ENCODE peak calls at places on chromosome 19, in nine cellular contexts. I, S, D, X, A, U, J, M and N are unnamed samples.

GRCh38 chr19:15508035-15508710 is at the start of gene CYP4F22:
- DNase-seq in I (no peak), S (peak), D (no peak), X (no peak), A (no peak), U (no peak), J (no peak), M (no peak), N (no peak)

GRCh38 chr19:17944301-17944700 is 11.5 kb downstream of the CCDC124 start:
- DNase-seq in I (no peak), S (no peak), D (no peak), X (peak), A (no peak), U (no peak), J (no peak), M (no peak), N (peak)

GRCh38 chr19:9565900-9566705 is 18.2 kb downstream of the ZNF121 start:
- DNase-seq in I (no peak), S (no peak), D (no peak), X (no peak), A (no peak), U (no peak), J (no peak), M (no peak), N (no peak)

GRCh38 chr19:1811472-1811894 is 593 bp downstream of the ATP8B3 start:
- DNase-seq in I (peak), S (peak), D (peak), X (peak), A (peak), U (peak), J (peak), M (peak), N (peak)

GRCh38 chr19:14097532-14098151 is 7.1 kb upstream of the SAMD1 start:
- DNase-seq in I (no peak), S (no peak), D (no peak), X (no peak), A (no peak), U (no peak), J (no peak), M (no peak), N (no peak)

GRCh38 chr19:55495646-55496349 is 7.6 kb downstream of the SSC5D start:
- DNase-seq in I (no peak), S (no peak), D (no peak), X (peak), A (no peak), U (no peak), J (no peak), M (no peak), N (no peak)

GRCh38 chr19:31232220-31232619 is 117.0 kb downstream of the TSHZ3 start:
- DNase-seq in I (no peak), S (no peak), D (no peak), X (no peak), A (no peak), U (no peak), J (no peak), M (no peak), N (no peak)

GRCh38 chr19:29417048-29417447 is 108.7 kb upstream of the VSTM2B start:
- DNase-seq in I (no peak), S (no peak), D (no peak), X (no peak), A (no peak), U (no peak), J (no peak), M (no peak), N (no peak)

GRCh38 chr19:29680447-29680846 is 15.2 kb downstream of the PLEKHF1 start:
- DNase-seq in I (peak), S (no peak), D (peak), X (no peak), A (no peak), U (no peak), J (peak), M (no peak), N (no peak)

GRCh38 chr19:4371209-4371897 is 28.0 kb downstream of the MPND start:
- DNase-seq in I (no peak), S (no peak), D (no peak), X (peak), A (no peak), U (no peak), J (peak), M (peak), N (no peak)

GRCh38 chr19:42596391-42597071 is 1.8 kb upstream of the CEACAM8 start:
- DNase-seq in I (peak), S (peak), D (peak), X (no peak), A (no peak), U (no peak), J (no peak), M (peak), N (peak)

GRCh38 chr19:5447700-5448311 is 7.4 kb upstream of the ZNRF4 start:
- DNase-seq in I (no peak), S (no peak), D (no peak), X (no peak), A (no peak), U (no peak), J (no peak), M (no peak), N (no peak)

GRCh38 chr19:20247016-20247683 is 80.1 kb downstream of the ZNF486 start:
- DNase-seq in I (no peak), S (no peak), D (no peak), X (no peak), A (no peak), U (no peak), J (no peak), M (no peak), N (no peak)

GRCh38 chr19:47446534-47447469 is 24.9 kb downstream of the SLC8A2 start:
- DNase-seq in I (no peak), S (peak), D (peak), X (no peak), A (no peak), U (no peak), J (no peak), M (no peak), N (no peak)

GRCh38 chr19:4730740-4731171 is 7.1 kb upstream of the DPP9 start:
- DNase-seq in I (peak), S (peak), D (peak), X (no peak), A (no peak), U (no peak), J (no peak), M (no peak), N (no peak)

GRCh38 chr19:9009935-9010651 is at the start of gene MUC16:
- DNase-seq in I (no peak), S (no peak), D (no peak), X (no peak), A (no peak), U (no peak), J (no peak), M (no peak), N (no peak)

GRCh38 chr19:2883686-2884439 is 16.7 kb downstream of the ZNF556 start:
- DNase-seq in I (no peak), S (no peak), D (no peak), X (no peak), A (no peak), U (no peak), J (no peak), M (no peak), N (no peak)

GRCh38 chr19:17685451-17686026 is 2.6 kb downstream of the UNC13A start:
- DNase-seq in I (no peak), S (no peak), D (no peak), X (no peak), A (no peak), U (no peak), J (no peak), M (no peak), N (no peak)

GRCh38 chr19:49453757-49454248 is 778 bp downstream of the ALDH16A1 start:
- DNase-seq in I (no peak), S (peak), D (no peak), X (no peak), A (no peak), U (no peak), J (no peak), M (no peak), N (no peak)

GRCh38 chr19:36401475-36401874 is 17.0 kb downstream of the ZFP82 start:
- DNase-seq in I (no peak), S (no peak), D (no peak), X (no peak), A (no peak), U (no peak), J (no peak), M (no peak), N (no peak)

GRCh38 chr19:15300533-15301194 is 31.7 kb downstream of the BRD4 start:
- DNase-seq in I (no peak), S (no peak), D (no peak), X (no peak), A (no peak), U (no peak), J (no peak), M (no peak), N (no peak)

GRCh38 chr19:49560358-49560900 is 19.9 kb downstream of the NOSIP start:
- DNase-seq in I (peak), S (peak), D (peak), X (no peak), A (no peak), U (peak), J (peak), M (no peak), N (no peak)

GRCh38 chr19:8490395-8490760 is 12.1 kb downstream of the PRAM1 start:
- DNase-seq in I (no peak), S (no peak), D (no peak), X (no peak), A (no peak), U (no peak), J (no peak), M (no peak), N (no peak)

GRCh38 chr19:18147396-18147795 is 5.6 kb upstream of the PIK3R2 start:
- DNase-seq in I (no peak), S (no peak), D (no peak), X (no peak), A (no peak), U (no peak), J (no peak), M (no peak), N (no peak)

GRCh38 chr19:53808710-53809125 is 15.4 kb downstream of the NLRP12 start:
- DNase-seq in I (no peak), S (peak), D (no peak), X (no peak), A (no peak), U (no peak), J (no peak), M (no peak), N (peak)

GRCh38 chr19:17848598-17849292 is 963 bp upstream of the JAK3 start:
- DNase-seq in I (no peak), S (no peak), D (no peak), X (no peak), A (no peak), U (no peak), J (no peak), M (no peak), N (no peak)

DNA sequence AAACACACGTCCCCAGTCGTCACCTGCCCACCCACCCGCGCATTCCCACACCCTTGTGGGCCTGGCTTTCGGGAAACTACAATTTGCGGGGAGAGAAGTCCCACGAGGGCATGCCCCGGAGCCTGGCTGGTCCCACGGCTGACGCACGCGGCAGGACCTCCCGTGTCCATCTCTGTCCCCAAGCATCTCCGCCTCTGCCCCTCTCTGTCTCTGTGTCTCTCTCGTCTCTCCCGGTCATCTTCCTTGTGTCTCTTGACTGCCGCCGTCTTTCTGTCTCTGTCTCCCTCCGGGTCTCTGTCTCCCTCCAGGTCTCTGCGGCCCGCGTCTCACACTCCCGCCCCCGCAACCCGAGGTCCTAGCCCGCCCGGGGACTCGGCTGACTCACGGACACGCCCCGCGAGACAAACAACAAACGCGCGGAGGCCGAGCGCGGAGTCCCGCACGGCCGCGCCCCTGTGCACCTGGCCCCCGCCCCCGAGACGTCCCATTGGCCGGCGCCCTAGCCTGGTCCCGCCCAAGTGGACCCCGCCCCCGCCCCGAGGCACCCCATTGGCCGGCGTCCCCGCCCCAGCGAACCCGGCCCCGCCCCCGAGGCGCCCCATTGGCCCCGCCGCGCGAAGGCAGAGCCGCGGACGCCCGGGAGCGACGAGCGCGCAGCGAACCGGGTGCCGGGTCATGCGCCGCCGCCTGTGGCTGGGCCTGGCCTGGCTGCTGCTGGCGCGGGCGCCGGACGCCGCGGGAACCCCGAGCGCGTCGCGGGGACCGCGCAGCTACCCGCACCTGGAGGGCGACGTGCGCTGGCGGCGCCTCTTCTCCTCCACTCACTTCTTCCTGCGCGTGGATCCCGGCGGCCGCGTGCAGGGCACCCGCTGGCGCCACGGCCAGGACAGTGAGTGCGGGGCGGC is at the start of gene FGF22:
- DNase-seq in I (peak), S (peak), D (peak), X (peak), A (peak), U (peak), J (peak), M (peak), N (peak)
- TF ChIP-seq POLR2A in I (no peak), S (peak), D (no peak), X (no peak), A (no peak), U (no peak), J (peak), M (no peak), N (no peak)

GRCh38 chr19:57511484-57511883 is 11.7 kb downstream of the ZNF773 start:
- DNase-seq in I (no peak), S (no peak), D (no peak), X (no peak), A (no peak), U (no peak), J (no peak), M (no peak), N (no peak)

DNA sequence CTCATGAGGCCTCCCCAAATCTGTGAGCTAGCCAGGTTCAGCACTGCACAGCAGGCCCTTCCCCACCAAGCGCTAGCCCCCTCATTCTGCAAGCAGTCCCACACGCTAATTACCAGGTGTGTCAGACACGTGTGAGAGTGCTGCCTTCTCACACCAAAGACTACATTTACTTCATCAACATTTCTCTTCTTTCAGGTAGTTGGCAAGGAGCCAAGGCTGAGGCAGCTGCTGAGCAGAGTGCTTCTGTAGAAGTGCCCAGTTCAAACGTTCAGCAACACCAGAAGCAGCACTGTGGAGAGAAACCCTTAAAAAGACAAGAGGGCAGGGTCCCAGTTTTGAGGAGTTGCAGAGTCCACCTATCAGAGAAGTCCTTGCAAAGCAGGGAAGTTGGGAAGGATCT is 6.4 kb downstream of the ZNF773 start:
- DNase-seq in I (no peak), S (no peak), D (no peak), X (no peak), A (no peak), U (no peak), J (no peak), M (no peak), N (no peak)
- TF ChIP-seq POLR2A in I (no peak), S (no peak), D (no peak), X (no peak), A (no peak), U (no peak), J (no peak), M (no peak), N (no peak)

GRCh38 chr19:41545547-41545946 is 30.4 kb upstream of the CEACAM21 start:
- DNase-seq in I (peak), S (no peak), D (no peak), X (no peak), A (no peak), U (no peak), J (no peak), M (no peak), N (no peak)
- TF ChIP-seq POLR2A in I (no peak), S (no peak), D (no peak), X (no peak), A (no peak), U (no peak), J (no peak), M (no peak), N (no peak)

GRCh38 chr19:10911579-10912363 is 16.7 kb downstream of the YIPF2 start:
- DNase-seq in I (no peak), S (no peak), D (no peak), X (no peak), A (no peak), U (no peak), J (no peak), M (peak), N (no peak)

GRCh38 chr19:10913716-10914340 is 14.6 kb downstream of the YIPF2 start:
- DNase-seq in I (no peak), S (no peak), D (no peak), X (no peak), A (no peak), U (no peak), J (no peak), M (peak), N (no peak)

GRCh38 chr19:10907925-10908324 is 20.5 kb downstream of the YIPF2 start:
- DNase-seq in I (no peak), S (no peak), D (no peak), X (no peak), A (no peak), U (no peak), J (no peak), M (no peak), N (no peak)

GRCh38 chr19:10912619-10913018 is 15.8 kb downstream of the YIPF2 start:
- DNase-seq in I (no peak), S (no peak), D (no peak), X (no peak), A (no peak), U (no peak), J (no peak), M (peak), N (no peak)

GRCh38 chr19:10908380-10908960 is 20.0 kb downstream of the YIPF2 start:
- DNase-seq in I (no peak), S (no peak), D (no peak), X (peak), A (no peak), U (no peak), J (no peak), M (no peak), N (no peak)
- TF ChIP-seq POLR2A in I (no peak), S (no peak), D (no peak), X (no peak), A (no peak), U (no peak), J (no peak), M (no peak), N (no peak)

DNA sequence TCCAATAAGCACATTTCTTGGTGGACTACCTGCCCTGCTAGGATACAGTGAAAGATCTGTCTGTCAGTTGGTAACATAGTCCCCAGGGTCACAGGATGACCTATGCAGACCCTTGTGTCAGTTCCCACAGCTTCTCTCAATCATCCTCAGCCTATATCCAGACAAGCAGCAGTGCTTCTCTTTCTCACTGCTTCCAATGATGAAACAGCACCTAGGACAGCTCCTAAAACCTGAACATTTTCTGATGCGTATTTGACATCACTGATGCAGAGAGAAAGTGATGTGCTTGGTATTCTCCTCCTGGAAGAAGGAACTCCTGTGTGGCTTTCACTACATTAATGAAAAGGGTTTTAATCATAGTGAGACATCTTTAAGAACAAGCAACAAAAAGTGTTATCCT is 43.7 kb downstream of the ZNF557 start:
- DNase-seq in I (no peak), S (no peak), D (no peak), X (no peak), A (no peak), U (no peak), J (no peak), M (no peak), N (no peak)
- TF ChIP-seq POLR2A in I (no peak), S (no peak), D (no peak), X (no peak), A (no peak), U (no peak), J (no peak), M (no peak), N (no peak)

GRCh38 chr19:44754743-44755066 is 6.2 kb downstream of the BCL3 start:
- DNase-seq in I (no peak), S (no peak), D (no peak), X (no peak), A (no peak), U (no peak), J (no peak), M (no peak), N (no peak)

GRCh38 chr19:44752816-44753618 is 4.5 kb downstream of the BCL3 start:
- DNase-seq in I (peak), S (peak), D (peak), X (peak), A (peak), U (peak), J (peak), M (peak), N (peak)

GRCh38 chr19:44755219-44755618 is 6.7 kb downstream of the BCL3 start:
- DNase-seq in I (no peak), S (no peak), D (no peak), X (no peak), A (no peak), U (no peak), J (no peak), M (no peak), N (no peak)

GRCh38 chr19:44753619-44753931 is 5.1 kb downstream of the BCL3 start:
- DNase-seq in I (no peak), S (no peak), D (no peak), X (no peak), A (no peak), U (no peak), J (no peak), M (no peak), N (no peak)

GRCh38 chr19:44753932-44754742 is 5.6 kb downstream of the BCL3 start:
- DNase-seq in I (peak), S (peak), D (peak), X (peak), A (peak), U (peak), J (peak), M (peak), N (peak)
- TF ChIP-seq POLR2A in I (peak), S (peak), D (peak), X (peak), A (peak), U (no peak), J (peak), M (peak), N (no peak)

GRCh38 chr19:45890877-45891276 is 4.9 kb upstream of the IRF2BP1 start:
- DNase-seq in I (no peak), S (no peak), D (no peak), X (no peak), A (no peak), U (no peak), J (no peak), M (no peak), N (no peak)

GRCh38 chr19:45897413-45897812 is 5.0 kb downstream of the MYPOP start:
- DNase-seq in I (no peak), S (no peak), D (no peak), X (no peak), A (no peak), U (no peak), J (no peak), M (no peak), N (no peak)

GRCh38 chr19:45899919-45900589 is 2.4 kb downstream of the MYPOP start:
- DNase-seq in I (no peak), S (no peak), D (no peak), X (no peak), A (no peak), U (no peak), J (no peak), M (no peak), N (no peak)

GRCh38 chr19:45899253-45899652 is 3.2 kb downstream of the MYPOP start:
- DNase-seq in I (no peak), S (no peak), D (no peak), X (no peak), A (no peak), U (no peak), J (no peak), M (no peak), N (no peak)

GRCh38 chr19:45895519-45895972 is 6.9 kb downstream of the MYPOP start:
- DNase-seq in I (no peak), S (no peak), D (no peak), X (no peak), A (no peak), U (no peak), J (no peak), M (no peak), N (no peak)
- TF ChIP-seq POLR2A in I (no peak), S (no peak), D (no peak), X (no peak), A (no peak), U (no peak), J (no peak), M (no peak), N (no peak)

GRCh38 chr19:44904426-44904994 is 1.1 kb upstream of the APOE start:
- DNase-seq in I (no peak), S (peak), D (no peak), X (no peak), A (no peak), U (no peak), J (no peak), M (no peak), N (no peak)
- TF ChIP-seq POLR2A in I (no peak), S (peak), D (no peak), X (no peak), A (no peak), U (no peak), J (no peak), M (no peak), N (no peak)

GRCh38 chr19:40718774-40719391 is 2.0 kb downstream of the ITPKC start:
- DNase-seq in I (peak), S (peak), D (peak), X (no peak), A (peak), U (peak), J (peak), M (peak), N (peak)
- TF ChIP-seq POLR2A in I (peak), S (no peak), D (peak), X (peak), A (no peak), U (no peak), J (peak), M (no peak), N (no peak)